ENCODE peak calls at places on chromosome 1, in nine cellular contexts. X is NCI-H774; U is fibroblast of lung; J is stimulated activated naive CD8-positive, alpha-beta T cell treated with anti-CD3 and anti-CD28 coated beads, Interleukin-15, Interleukin-2, amounts not matched to agents 100 U/mL and 50 U/mL, for 24 hours; C is stimulated activated CD4-positive, alpha-beta T cell treated with anti-CD3 and anti-CD28 coated beads, Interleukin-12 subunit alpha, Interleukin-12 subunit beta, amount 100 ng/mL, for 48 hours; K is GM12865; T is dorsolateral prefrontal cortex; Q is NCI-H2029; R is skeletal muscle cell. A is an unnamed sample.

GRCh38 chr1:54053745-54054437 is 483 bp downstream of the TCEANC2 start:
- DNase-seq in X (no peak), U (no peak), J (peak), C (no peak), K (no peak), T (no peak), Q (peak), R (no peak), A (no peak)

GRCh38 chr1:53766766-53767409 is 27.9 kb upstream of the GLIS1 start:
- DNase-seq in X (no peak), U (peak), J (no peak), C (no peak), K (no peak), T (no peak), Q (no peak), R (peak), A (peak)

GRCh38 chr1:88111806-88112205 is 572.3 kb upstream of the PKN2 start:
- DNase-seq in X (no peak), U (no peak), J (no peak), C (no peak), K (no peak), T (no peak), Q (no peak), R (no peak), A (no peak)

GRCh38 chr1:30490554-30491053 is 232.8 kb downstream of the MATN1 start:
- DNase-seq in X (no peak), U (no peak), J (no peak), C (no peak), K (no peak), T (no peak), Q (no peak), R (no peak), A (no peak)

GRCh38 chr1:180534199-180534598 is 24.6 kb upstream of the OVAAL start:
- DNase-seq in X (no peak), U (no peak), J (no peak), C (no peak), K (no peak), T (no peak), Q (no peak), R (no peak), A (no peak)

GRCh38 chr1:80656011-80656627 is 1144.6 kb upstream of the ADGRL2 start:
- DNase-seq in X (peak), U (peak), J (no peak), C (no peak), K (peak), T (no peak), Q (peak), R (peak), A (peak)

GRCh38 chr1:102970496-102971078 is 137.7 kb downstream of the COL11A1 start:
- DNase-seq in X (no peak), U (peak), J (peak), C (peak), K (peak), T (no peak), Q (peak), R (peak), A (peak)

GRCh38 chr1:24321712-24322635 is 2.8 kb downstream of the GRHL3 start:
- DNase-seq in X (no peak), U (peak), J (peak), C (peak), K (peak), T (no peak), Q (no peak), R (no peak), A (peak)

GRCh38 chr1:194698908-194699318 is 1512.5 kb upstream of the B3GALT2 start:
- DNase-seq in X (no peak), U (no peak), J (no peak), C (no peak), K (peak), T (no peak), Q (no peak), R (no peak), A (no peak)

GRCh38 chr1:245332513-245332912 is 177.7 kb downstream of the KIF26B start:
- DNase-seq in X (no peak), U (peak), J (peak), C (peak), K (no peak), T (no peak), Q (no peak), R (no peak), A (no peak)

GRCh38 chr1:95035536-95035935 is 37.2 kb downstream of the ALG14 start:
- DNase-seq in X (no peak), U (peak), J (no peak), C (no peak), K (no peak), T (no peak), Q (no peak), R (peak), A (peak)

GRCh38 chr1:197314672-197315071 is 46.6 kb downstream of the CRB1 start:
- DNase-seq in X (no peak), U (no peak), J (no peak), C (no peak), K (no peak), T (no peak), Q (no peak), R (no peak), A (no peak)

GRCh38 chr1:24289937-24290595 is 29.1 kb upstream of the GRHL3 start:
- DNase-seq in X (no peak), U (peak), J (no peak), C (no peak), K (no peak), T (peak), Q (peak), R (peak), A (peak)

GRCh38 chr1:201565024-201565730 is 26.2 kb downstream of the NAV1 start:
- DNase-seq in X (no peak), U (no peak), J (no peak), C (no peak), K (no peak), T (peak), Q (no peak), R (no peak), A (no peak)

A was measured in MCF 10A.